ENCODE peak calls at places on chromosomes 6 and 20, in four cellular contexts. P is stimulated activated CD4-positive, alpha-beta T cell treated with anti-CD3 and anti-CD28 coated beads, Interleukin-1b, Interleukin-23, amount 100 ng/mL, for 48 hours; V is naive B cell; G is ureter. L is an unnamed sample.

GRCh38 chr20:49392745-49393144 is 89.7 kb downstream of the KCNB1 start:
- DNase-seq in P (no peak), V (no peak), G (no peak), L (no peak)

GRCh38 chr6:99575544-99576227 is 7.2 kb upstream of the CCNC start:
- DNase-seq in P (no peak), V (no peak), G (no peak), L (no peak)

GRCh38 chr20:23920936-23921335 is 41.4 kb upstream of the CST5 start:
- DNase-seq in P (no peak), V (no peak), G (no peak), L (no peak)

GRCh38 chr20:1942486-1943266 is 47.5 kb downstream of the SIRPA start:
- DNase-seq in P (no peak), V (no peak), G (no peak), L (no peak)

GRCh38 chr20:33433465-33433864 is 10.1 kb downstream of the SNTA1 start:
- DNase-seq in P (no peak), V (no peak), G (no peak), L (no peak)

GRCh38 chr6:23003671-23004598 is 434.6 kb downstream of the HDGFL1 start:
- DNase-seq in P (no peak), V (no peak), G (no peak), L (no peak)

GRCh38 chr20:61937963-61938838 is 127.5 kb downstream of the TAF4 start:
- DNase-seq in P (no peak), V (no peak), G (peak; percentile 34), L (no peak)

GRCh38 chr6:73560853-73561407 is 40.1 kb upstream of the EEF1A1 start:
- DNase-seq in P (no peak), V (no peak), G (no peak), L (no peak)

GRCh38 chr20:58135441-58136170 is 92.8 kb downstream of the ANKRD60 start:
- DNase-seq in P (no peak), V (no peak), G (peak; percentile 46), L (peak; percentile 79)

GRCh38 chr6:37103169-37104039 is 66.5 kb upstream of the PIM1 start:
- DNase-seq in P (peak; percentile 6), V (peak; percentile 28), G (peak; percentile 84), L (peak; percentile 90)

GRCh38 chr6:6694825-6695710 is 106.5 kb downstream of the LY86 start:
- DNase-seq in P (no peak), V (no peak), G (peak; percentile 71), L (no peak)

GRCh38 chr20:40339661-40340449 is 349.2 kb downstream of the MAFB start:
- DNase-seq in P (no peak), V (no peak), G (no peak), L (no peak)

GRCh38 chr6:88380083-88380482 is 213.9 kb upstream of the CNR1 start:
- DNase-seq in P (no peak), V (no peak), G (no peak), L (no peak)